ENCODE peak calls at places on chromosome 9, in four cellular contexts. A is Ammon's horn; O is stimulated activated CD8-positive, alpha-beta memory T cell treated with anti-CD3 and anti-CD28 coated beads, Interleukin-15, amount 100 ng/mL, for 48 hours; D is GM06990. K is an unnamed sample.

GRCh38 chr9:128503870-128504269 is 649 bp upstream of the GLE1 start:
- DNase-seq in A (no peak), O (no peak), D (peak; percentile 15), K (no peak)

GRCh38 chr9:109728696-109729300 is 51.2 kb upstream of the PALM2AKAP2 start:
- DNase-seq in A (no peak), D (no peak), O (no peak), K (no peak)

GRCh38 chr9:129457325-129457779 is 163.5 kb downstream of the C9orf50 start:
- DNase-seq in D (no peak), A (no peak), O (no peak), K (no peak)

GRCh38 chr9:113929634-113930092 is 53.6 kb downstream of the ZNF618 start:
- DNase-seq in D (no peak), A (no peak), O (no peak), K (no peak)

GRCh38 chr9:138025417-138025816 is 147.8 kb downstream of the CACNA1B start:
- DNase-seq in D (no peak), O (no peak), A (no peak), K (no peak)

GRCh38 chr9:93129286-93129685 is 4.8 kb downstream of the NINJ1 start:
- DNase-seq in D (no peak), A (peak; percentile 78), O (no peak), K (no peak)

GRCh38 chr9:127122176-127123151 is at the start of gene ANGPTL2:
- DNase-seq in O (no peak), D (peak; percentile 40), A (peak; percentile 96), K (peak; percentile 89)

GRCh38 chr9:110426052-110426709 is 88.5 kb upstream of the TXNDC8 start:
- DNase-seq in D (no peak), O (no peak), A (peak; percentile 12), K (no peak)

GRCh38 chr9:14278291-14278721 is 35.6 kb downstream of the NFIB start:
- DNase-seq in A (no peak), D (no peak), O (no peak), K (no peak)

GRCh38 chr9:90801507-90802289 is at the start of gene SYK:
- DNase-seq in A (peak; percentile 45), D (peak; percentile 82), O (no peak), K (no peak)

GRCh38 chr9:135010363-135010860 is 77.1 kb upstream of the OLFM1 start:
- DNase-seq in D (no peak), A (no peak), O (no peak), K (no peak)

GRCh38 chr9:25003686-25004085 is 458.0 kb upstream of the IZUMO3 start:
- DNase-seq in O (no peak), D (no peak), A (no peak), K (no peak)

GRCh38 chr9:113695901-113696300 is 180.2 kb upstream of the ZNF618 start:
- DNase-seq in D (no peak), O (no peak), A (no peak), K (no peak)

K was measured in cerebellum.